ENCODE peak calls at places on chromosomes 13 and 19, in five cellular contexts. B is activated CD4-positive, alpha-beta T cell treated with anti-CD3 and anti-CD28 coated beads, Interleukin-2, amount 50 U/mL, for 24 hours; Z is LHCN-M2; G is stomach; Q is GM12891. O is an unnamed sample.

GRCh38 chr13:53778937-53779336 is 750.3 kb downstream of the OLFM4 start:
- DNase-seq in Q (no peak), G (no peak), B (no peak), Z (no peak), O (no peak)

GRCh38 chr19:54325194-54325621 is 12.2 kb upstream of the LILRA5 start:
- DNase-seq in B (no peak), Z (peak), G (no peak), Q (peak), O (no peak)

GRCh38 chr13:98458431-98458830 is 118.5 kb downstream of the STK24 start:
- DNase-seq in G (no peak), Q (no peak), B (no peak), Z (no peak), O (no peak)

GRCh38 chr19:51359294-51359693 is 6.9 kb downstream of the ETFB start:
- DNase-seq in G (no peak), Q (no peak), Z (peak), B (no peak), O (no peak)

GRCh38 chr19:3389876-3390361 is 23.5 kb downstream of the NFIC start:
- DNase-seq in B (no peak), Q (no peak), G (peak), Z (no peak), O (no peak)

GRCh38 chr19:10885241-10886169 is 14.2 kb downstream of the CARM1 start:
- DNase-seq in Q (no peak), Z (no peak), G (no peak), B (no peak), O (no peak)

GRCh38 chr19:31269425-31270127 is 79.7 kb downstream of the TSHZ3 start:
- DNase-seq in Q (no peak), B (no peak), Z (peak), G (no peak), O (no peak)

GRCh38 chr13:105630411-105630810 is 905.1 kb downstream of the EFNB2 start:
- DNase-seq in G (no peak), B (no peak), Q (no peak), Z (no peak), O (no peak)

GRCh38 chr13:37640499-37640898 is 41.9 kb upstream of the POSTN start:
- DNase-seq in B (no peak), Z (peak), G (no peak), Q (no peak), O (no peak)

GRCh38 chr19:1082165-1082927 is 12.8 kb downstream of the POLR2E start:
- DNase-seq in G (peak), Q (peak), B (no peak), Z (no peak), O (peak)

GRCh38 chr13:97810152-97810551 is 143.3 kb upstream of the IPO5 start:
- DNase-seq in Z (peak), Q (no peak), G (no peak), B (no peak), O (no peak)

GRCh38 chr19:1360818-1361461 is 22.8 kb upstream of the NDUFS7 start:
- DNase-seq in Z (peak), B (no peak), Q (no peak), G (no peak), O (no peak)

GRCh38 chr13:46388846-46389245 is 1.8 kb upstream of the RUBCNL start:
- DNase-seq in Z (no peak), Q (no peak), G (no peak), B (no peak), O (no peak)

GRCh38 chr19:3238066-3238561 is 13.7 kb downstream of the CELF5 start:
- DNase-seq in Z (no peak), G (no peak), Q (no peak), B (no peak), O (no peak)

O was measured in NCI-H1048.